ENCODE peak calls at places on chromosome 14, in six cellular contexts. W, X, T, J, M and E are unnamed samples.

GRCh38 chr14:102893452-102893851 is 29.0 kb upstream of the AMN start:
- DNase-seq in W (peak; percentile 41), X (no peak), T (no peak), J (peak; percentile 32), M (peak; percentile 87), E (peak; percentile 89)

GRCh38 chr14:105530446-105531087 is 4.2 kb downstream of the TMEM121 start:
- DNase-seq in W (no peak), X (no peak), T (no peak), J (no peak), M (no peak), E (no peak)

GRCh38 chr14:67526676-67527459 is 6.2 kb upstream of the PLEKHH1 start:
- DNase-seq in W (no peak), X (no peak), T (peak; percentile 69), J (no peak), M (peak; percentile 56), E (peak; percentile 39)

GRCh38 chr14:76576047-76576741 is 185.1 kb upstream of the VASH1 start:
- DNase-seq in W (no peak), X (no peak), T (no peak), J (no peak), M (no peak), E (no peak)

GRCh38 chr14:84493779-84494178 is 1036.2 kb upstream of the FLRT2 start:
- DNase-seq in W (no peak), X (no peak), T (no peak), J (no peak), M (peak; percentile 29), E (peak; percentile 29)

GRCh38 chr14:55720796-55721195 is 140.8 kb downstream of the KTN1 start:
- DNase-seq in W (no peak), X (no peak), T (no peak), J (no peak), M (no peak), E (no peak)

GRCh38 chr14:81341405-81342180 is 58.5 kb downstream of the STON2 start:
- DNase-seq in W (no peak), X (no peak), T (no peak), J (no peak), M (no peak), E (no peak)

GRCh38 chr14:24179294-24179960 is 7.5 kb downstream of the REC8 start:
- DNase-seq in W (no peak), X (no peak), T (no peak), J (no peak), M (no peak), E (no peak)

GRCh38 chr14:67759916-67760315 is 56.5 kb downstream of the ZFYVE26 start:
- DNase-seq in W (no peak), X (no peak), T (no peak), J (no peak), M (no peak), E (no peak)

GRCh38 chr14:52011557-52011956 is 22.2 kb downstream of the RTRAF start:
- DNase-seq in W (no peak), X (no peak), T (no peak), J (no peak), M (no peak), E (no peak)

GRCh38 chr14:77495354-77495753 is 3.3 kb downstream of the ISM2 start:
- DNase-seq in W (no peak), X (no peak), T (no peak), J (no peak), M (no peak), E (no peak)

GRCh38 chr14:94773682-94774211 is 3.8 kb upstream of the GSC start:
- DNase-seq in W (no peak), X (no peak), T (no peak), J (no peak), M (no peak), E (no peak)

GRCh38 chr14:34857689-34858449 is 17.3 kb downstream of the BAZ1A start:
- DNase-seq in W (no peak), X (no peak), T (no peak), J (no peak), M (no peak), E (no peak)

GRCh38 chr14:52563120-52563519 is 10.5 kb downstream of the GPR137C start:
- DNase-seq in W (no peak), X (no peak), T (no peak), J (no peak), M (peak; percentile 46), E (peak; percentile 51)

GRCh38 chr14:61103541-61104339 is 122.7 kb downstream of the SLC38A6 start:
- DNase-seq in W (no peak), X (peak; percentile 60), T (peak; percentile 64), J (no peak), M (peak; percentile 99), E (peak; percentile 97)

GRCh38 chr14:53391631-53392030 is 238.5 kb upstream of the DDHD1 start:
- DNase-seq in W (no peak), X (no peak), T (no peak), J (no peak), M (peak; percentile 88), E (peak; percentile 75)

GRCh38 chr14:75969126-75969525 is 12.7 kb downstream of the TGFB3 start:
- DNase-seq in W (no peak), X (no peak), T (no peak), J (no peak), M (no peak), E (no peak)

GRCh38 chr14:66117600-66117999 is 368.6 kb upstream of the CCDC196 start:
- DNase-seq in W (no peak), X (no peak), T (no peak), J (no peak), M (peak; percentile 67), E (peak; percentile 47)

GRCh38 chr14:58639842-58640484 is 2.2 kb downstream of the DACT1 start:
- DNase-seq in W (no peak), X (no peak), T (peak; percentile 58), J (no peak), M (peak; percentile 87), E (peak; percentile 86)

GRCh38 chr14:92464156-92464555 is 49.4 kb upstream of the RIN3 start:
- DNase-seq in W (no peak), X (no peak), T (no peak), J (no peak), M (no peak), E (no peak)

GRCh38 chr14:53389207-53389606 is 236.1 kb upstream of the DDHD1 start:
- DNase-seq in W (no peak), X (no peak), T (no peak), J (no peak), M (peak; percentile 32), E (no peak)

DNA sequence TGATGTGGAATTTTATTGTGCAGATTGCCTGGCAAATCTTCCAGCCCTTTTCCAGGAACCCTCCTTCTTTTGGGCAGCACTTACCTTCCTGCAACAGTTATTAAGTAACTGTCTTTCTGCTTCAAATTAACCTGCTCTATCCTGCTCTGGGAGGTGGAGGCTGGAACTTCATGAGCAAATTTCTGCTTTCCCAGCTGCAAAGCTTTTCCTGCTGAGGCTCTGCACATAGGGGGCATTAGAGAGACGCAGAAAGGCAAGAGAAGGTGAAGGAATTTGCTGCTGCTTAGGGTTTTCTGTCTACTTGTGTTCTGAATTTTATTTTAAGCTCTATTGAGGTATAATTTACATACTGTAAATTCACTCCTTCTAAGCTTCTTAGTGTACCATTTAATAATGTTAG is 259.2 kb downstream of the PCNX1 start:
- DNase-seq in W (peak; percentile 26), X (no peak), T (peak; percentile 67), J (no peak), M (peak; percentile 81), E (peak; percentile 74)
- TF ChIP-seq CTCF in W (no peak), X (no peak), T (peak; percentile 68), J (peak; percentile 58), M (peak; percentile 93), E (peak; percentile 99)

GRCh38 chr14:20143911-20144310 is 5.3 kb downstream of the OR4N5 start:
- DNase-seq in W (no peak), X (no peak), T (no peak), J (no peak), M (no peak), E (no peak)
- TF ChIP-seq CTCF in W (no peak), X (no peak), T (no peak), J (no peak), M (no peak), E (no peak)

GRCh38 chr14:101505216-101505970 is 55.9 kb upstream of the DIO3 start:
- DNase-seq in W (no peak), X (no peak), T (no peak), J (no peak), M (no peak), E (no peak)
- TF ChIP-seq CTCF in W (no peak), X (no peak), T (no peak), J (no peak), M (no peak), E (no peak)

GRCh38 chr14:37991027-37991426 is 216.7 kb upstream of the SSTR1 start:
- DNase-seq in W (no peak), X (no peak), T (no peak), J (no peak), M (no peak), E (no peak)

GRCh38 chr14:37988472-37988871 is 219.2 kb upstream of the SSTR1 start:
- DNase-seq in W (no peak), X (no peak), T (no peak), J (no peak), M (peak; percentile 2), E (no peak)

DNA sequence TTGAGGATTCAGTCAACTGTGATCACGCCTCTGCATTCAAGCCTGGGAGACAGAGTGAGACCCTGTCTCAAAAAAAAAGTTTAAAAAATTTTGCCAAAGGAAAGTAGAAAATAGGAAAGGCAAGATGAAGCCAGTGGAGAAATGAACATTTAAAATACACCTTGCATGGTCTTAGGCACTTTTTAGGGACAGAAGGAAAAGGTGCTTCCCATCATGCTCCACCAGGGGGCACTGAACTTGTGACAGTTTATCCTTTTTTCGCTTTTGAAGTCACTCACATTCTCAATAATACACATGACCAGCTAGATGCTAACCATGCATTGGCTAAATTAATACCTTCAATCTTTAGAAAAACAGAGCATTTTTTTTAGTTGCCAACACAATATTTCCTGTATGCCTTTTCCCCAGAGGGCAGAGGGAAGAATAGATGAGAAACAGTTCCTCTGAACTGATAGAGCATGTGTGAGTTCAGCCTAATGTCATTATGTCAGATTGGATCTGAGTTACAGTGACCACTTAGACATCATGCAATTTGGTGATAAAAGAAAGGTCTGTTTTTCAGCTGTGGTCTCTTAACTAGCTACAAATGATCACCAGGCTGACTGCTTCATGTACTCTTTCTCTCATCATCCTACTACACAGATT is 221.8 kb upstream of the SSTR1 start:
- DNase-seq in W (no peak), X (no peak), T (peak; percentile 4), J (no peak), M (peak; percentile 39), E (peak; percentile 0)
- TF ChIP-seq CTCF in W (no peak), X (peak; percentile 62), T (peak; percentile 29), J (peak; percentile 70), M (peak; percentile 73), E (peak; percentile 67)

GRCh38 chr14:104517426-104517825 is 62.1 kb upstream of the C14orf180 start:
- DNase-seq in W (no peak), X (no peak), T (no peak), J (no peak), M (no peak), E (no peak)
- TF ChIP-seq CTCF in W (no peak), X (no peak), T (no peak), J (no peak), M (no peak), E (no peak)

DNA sequence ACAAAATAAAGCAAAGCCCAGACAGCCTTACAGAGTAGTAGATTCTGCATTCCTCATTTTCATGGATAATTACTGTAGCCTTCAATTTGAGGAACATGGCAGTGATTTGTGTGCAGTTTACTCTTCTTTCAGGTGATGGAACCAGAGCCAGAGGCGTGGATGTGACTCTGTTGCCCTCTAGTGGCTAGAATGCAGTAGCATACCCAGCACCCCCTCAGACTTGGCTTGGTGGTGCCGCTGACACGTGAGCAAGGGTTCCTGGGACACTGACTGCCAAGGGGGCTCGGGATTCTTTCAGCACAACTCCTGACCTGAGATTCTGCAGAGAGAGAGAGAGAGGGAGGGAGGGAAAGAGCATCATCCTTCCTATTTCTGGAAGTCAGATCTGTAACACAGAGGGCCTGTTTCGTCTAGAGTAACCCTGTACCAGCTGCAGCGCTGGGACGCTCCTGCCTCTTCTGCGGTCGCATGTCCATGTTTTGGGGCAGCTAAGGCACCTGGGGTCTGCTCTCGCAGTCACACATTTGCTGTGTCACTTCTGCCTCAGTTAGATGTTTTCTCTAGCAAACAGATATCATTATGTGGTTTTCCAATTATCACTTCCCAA is 428.0 kb downstream of the NRXN3 start:
- DNase-seq in W (no peak), X (no peak), T (peak; percentile 66), J (peak; percentile 17), M (peak; percentile 46), E (peak; percentile 57)
- TF ChIP-seq CTCF in W (no peak), X (peak; percentile 58), T (peak; percentile 89), J (peak; percentile 91), M (peak; percentile 95), E (peak; percentile 99)